ENCODE peak calls at places on chromosomes 7 and 10, in nine cellular contexts. G, V, S, N, D, J, M, P and I are unnamed samples.

GRCh38 chr10:113441220-113441619 is 111.6 kb upstream of the HABP2 start:
- DNase-seq in G (no peak), V (no peak), S (no peak), N (no peak), D (no peak), J (no peak), M (no peak), P (no peak), I (no peak)

GRCh38 chr7:66697451-66698438 is 42.8 kb upstream of the RABGEF1 start:
- DNase-seq in G (no peak), V (peak; percentile 92), S (peak; percentile 23), N (peak; percentile 68), D (no peak), J (peak; percentile 65), M (no peak), P (peak; percentile 76), I (no peak)

GRCh38 chr7:83065714-83066113 is 97.0 kb downstream of the PCLO start:
- DNase-seq in G (no peak), V (no peak), S (no peak), N (no peak), D (peak; percentile 30), J (no peak), M (no peak), P (no peak), I (no peak)

GRCh38 chr10:79250259-79250658 is 97.0 kb upstream of the PPIF start:
- DNase-seq in G (no peak), V (no peak), S (no peak), N (no peak), D (peak; percentile 76), J (no peak), M (no peak), P (no peak), I (no peak)

GRCh38 chr10:108970016-108970415 is 953.3 kb downstream of the XPNPEP1 start:
- DNase-seq in G (no peak), V (no peak), S (peak; percentile 23), N (peak; percentile 39), D (peak; percentile 49), J (peak; percentile 8), M (no peak), P (peak; percentile 29), I (no peak)

GRCh38 chr7:135761751-135762488 is 13.3 kb upstream of the FAM180A start:
- DNase-seq in G (no peak), V (no peak), S (no peak), N (peak; percentile 68), D (peak; percentile 76), J (peak; percentile 59), M (no peak), P (peak; percentile 84), I (no peak)

GRCh38 chr7:100127866-100128601 is 1.3 kb downstream of the MBLAC1 start:
- DNase-seq in G (no peak), V (peak; percentile 84), S (no peak), N (no peak), D (peak; percentile 57), J (no peak), M (no peak), P (peak; percentile 23), I (no peak)

GRCh38 chr7:157615101-157615817 is 278.5 kb downstream of the DNAJB6 start:
- DNase-seq in G (no peak), V (peak; percentile 93), S (peak; percentile 16), N (no peak), D (peak; percentile 96), J (peak; percentile 13), M (no peak), P (no peak), I (peak; percentile 45)

GRCh38 chr10:65394898-65395297 is 1530.9 kb upstream of the LRRTM3 start:
- DNase-seq in G (no peak), V (no peak), S (peak; percentile 19), N (peak; percentile 89), D (no peak), J (no peak), M (no peak), P (no peak), I (no peak)